ENCODE peak calls at places on chromosomes 3 and 15, in ten cellular contexts. One of them, this sample, is unnamed. For H3K4me1, the result is how much of the 10 kb centered on the place peaks cover.

GRCh38 chr3:127445581-127446368 is 144.8 kb downstream of the TPRA1 start:
- DNase-seq in A549: no peak
- DNase-seq in foreskin keratinocyte: no peak
- DNase-seq in IMR-90: no peak
- DNase-seq in uterus: no peak
- DNase-seq in gastrocnemius medialis: no peak
- DNase-seq in ascending aorta: peak
- DNase-seq in psoas muscle: no peak
- DNase-seq in neural progenitor cell: no peak
- DNase-seq in pancreas: no peak
- DNase-seq in this sample: no peak

GRCh38 chr15:68830141-68830540 is 9.4 kb upstream of the ANP32A start:
- DNase-seq in neural progenitor cell: no peak
- DNase-seq in pancreas: no peak
- DNase-seq in uterus: no peak
- DNase-seq in A549: no peak
- DNase-seq in foreskin keratinocyte: no peak
- DNase-seq in IMR-90: no peak
- DNase-seq in gastrocnemius medialis: no peak
- DNase-seq in psoas muscle: no peak
- DNase-seq in ascending aorta: no peak
- DNase-seq in this sample: no peak

GRCh38 chr15:29613951-29614382 is 208.3 kb downstream of the TJP1 start:
- DNase-seq in pancreas: no peak
- DNase-seq in gastrocnemius medialis: no peak
- DNase-seq in neural progenitor cell: peak
- DNase-seq in uterus: no peak
- DNase-seq in psoas muscle: no peak
- DNase-seq in foreskin keratinocyte: no peak
- DNase-seq in ascending aorta: no peak
- DNase-seq in A549: peak
- DNase-seq in IMR-90: no peak
- DNase-seq in this sample: no peak

GRCh38 chr3:150376001-150376848 is 31.9 kb upstream of the TSC22D2 start:
- DNase-seq in A549: no peak
- DNase-seq in uterus: peak
- DNase-seq in pancreas: no peak
- DNase-seq in gastrocnemius medialis: no peak
- DNase-seq in foreskin keratinocyte: no peak
- DNase-seq in neural progenitor cell: no peak
- DNase-seq in IMR-90: peak
- DNase-seq in psoas muscle: no peak
- DNase-seq in ascending aorta: no peak
- DNase-seq in this sample: no peak

GRCh38 chr15:89157061-89157460 is 64.3 kb downstream of the RLBP1 start:
- DNase-seq in IMR-90: no peak
- DNase-seq in ascending aorta: no peak
- DNase-seq in psoas muscle: no peak
- DNase-seq in gastrocnemius medialis: no peak
- DNase-seq in neural progenitor cell: no peak
- DNase-seq in foreskin keratinocyte: no peak
- DNase-seq in uterus: no peak
- DNase-seq in A549: no peak
- DNase-seq in pancreas: no peak
- DNase-seq in this sample: no peak

GRCh38 chr3:69740103-69741021 is 1.1 kb downstream of the MITF start:
- DNase-seq in foreskin keratinocyte: no peak
- DNase-seq in uterus: peak
- DNase-seq in ascending aorta: peak
- DNase-seq in pancreas: peak
- DNase-seq in neural progenitor cell: peak
- DNase-seq in psoas muscle: no peak
- DNase-seq in A549: no peak
- DNase-seq in IMR-90: no peak
- DNase-seq in gastrocnemius medialis: peak
- DNase-seq in this sample: peak

GRCh38 chr3:136995652-136996051 is 37.9 kb downstream of the IL20RB start:
- DNase-seq in uterus: no peak
- DNase-seq in foreskin keratinocyte: peak
- DNase-seq in IMR-90: no peak
- DNase-seq in psoas muscle: no peak
- DNase-seq in gastrocnemius medialis: no peak
- DNase-seq in ascending aorta: no peak
- DNase-seq in A549: no peak
- DNase-seq in neural progenitor cell: no peak
- DNase-seq in pancreas: no peak
- DNase-seq in this sample: peak

GRCh38 chr15:41435037-41435786 is 18.3 kb downstream of the RTF1 start:
- DNase-seq in psoas muscle: no peak
- DNase-seq in pancreas: no peak
- DNase-seq in foreskin keratinocyte: no peak
- DNase-seq in ascending aorta: no peak
- DNase-seq in neural progenitor cell: no peak
- DNase-seq in uterus: no peak
- DNase-seq in gastrocnemius medialis: no peak
- DNase-seq in A549: no peak
- DNase-seq in IMR-90: no peak
- DNase-seq in this sample: no peak

GRCh38 chr15:34582461-34583357 is 742 bp downstream of the GOLGA8B start:
- DNase-seq in gastrocnemius medialis: no peak
- DNase-seq in A549: peak
- DNase-seq in foreskin keratinocyte: no peak
- DNase-seq in pancreas: peak
- DNase-seq in ascending aorta: no peak
- DNase-seq in psoas muscle: peak
- DNase-seq in uterus: no peak
- DNase-seq in neural progenitor cell: peak
- DNase-seq in IMR-90: peak
- DNase-seq in this sample: peak

GRCh38 chr3:87801409-87801808 is 257.4 kb downstream of the CGGBP1 start:
- DNase-seq in neural progenitor cell: peak
- DNase-seq in pancreas: no peak
- DNase-seq in psoas muscle: no peak
- DNase-seq in IMR-90: no peak
- DNase-seq in ascending aorta: no peak
- DNase-seq in gastrocnemius medialis: no peak
- DNase-seq in foreskin keratinocyte: no peak
- DNase-seq in A549: no peak
- DNase-seq in uterus: no peak
- DNase-seq in this sample: no peak

GRCh38 chr3:35724106-35724505 is 84.8 kb downstream of the ARPP21 start:
- DNase-seq in IMR-90: no peak
- DNase-seq in A549: no peak
- DNase-seq in psoas muscle: no peak
- DNase-seq in gastrocnemius medialis: no peak
- DNase-seq in ascending aorta: no peak
- DNase-seq in neural progenitor cell: no peak
- DNase-seq in uterus: no peak
- DNase-seq in foreskin keratinocyte: no peak
- DNase-seq in pancreas: no peak
- DNase-seq in this sample: no peak

GRCh38 chr3:35718921-35719320 is 79.6 kb downstream of the ARPP21 start:
- DNase-seq in IMR-90: no peak
- DNase-seq in A549: no peak
- DNase-seq in foreskin keratinocyte: no peak
- DNase-seq in uterus: no peak
- DNase-seq in psoas muscle: no peak
- DNase-seq in pancreas: no peak
- DNase-seq in ascending aorta: no peak
- DNase-seq in gastrocnemius medialis: no peak
- DNase-seq in neural progenitor cell: no peak
- DNase-seq in this sample: no peak

GRCh38 chr3:35723480-35724097 is 84.3 kb downstream of the ARPP21 start:
- DNase-seq in neural progenitor cell: no peak
- DNase-seq in pancreas: no peak
- DNase-seq in IMR-90: no peak
- DNase-seq in gastrocnemius medialis: no peak
- DNase-seq in uterus: no peak
- DNase-seq in A549: no peak
- DNase-seq in foreskin keratinocyte: no peak
- DNase-seq in psoas muscle: no peak
- DNase-seq in ascending aorta: no peak
- DNase-seq in this sample: no peak

GRCh38 chr3:35722902-35723301 is 83.6 kb downstream of the ARPP21 start:
- DNase-seq in neural progenitor cell: no peak
- DNase-seq in uterus: no peak
- DNase-seq in gastrocnemius medialis: no peak
- DNase-seq in ascending aorta: no peak
- DNase-seq in psoas muscle: no peak
- DNase-seq in A549: no peak
- DNase-seq in IMR-90: no peak
- DNase-seq in foreskin keratinocyte: no peak
- DNase-seq in pancreas: no peak
- DNase-seq in this sample: no peak

GRCh38 chr3:35721628-35722027 is 82.3 kb downstream of the ARPP21 start:
- DNase-seq in psoas muscle: no peak
- DNase-seq in foreskin keratinocyte: no peak
- DNase-seq in A549: no peak
- DNase-seq in neural progenitor cell: no peak
- DNase-seq in IMR-90: no peak
- DNase-seq in pancreas: no peak
- DNase-seq in uterus: no peak
- DNase-seq in gastrocnemius medialis: no peak
- DNase-seq in ascending aorta: no peak
- DNase-seq in this sample: no peak
- H3K4me1 ChIP-seq in psoas muscle: under half
- H3K4me1 ChIP-seq in foreskin keratinocyte: under half
- H3K4me1 ChIP-seq in A549: under half
- H3K4me1 ChIP-seq in neural progenitor cell: under half
- H3K4me1 ChIP-seq in IMR-90: under half
- H3K4me1 ChIP-seq in pancreas: under half
- H3K4me1 ChIP-seq in uterus: under half
- H3K4me1 ChIP-seq in gastrocnemius medialis: under half
- H3K4me1 ChIP-seq in ascending aorta: under half
- H3K4me1 ChIP-seq in this sample: under half

DNA sequence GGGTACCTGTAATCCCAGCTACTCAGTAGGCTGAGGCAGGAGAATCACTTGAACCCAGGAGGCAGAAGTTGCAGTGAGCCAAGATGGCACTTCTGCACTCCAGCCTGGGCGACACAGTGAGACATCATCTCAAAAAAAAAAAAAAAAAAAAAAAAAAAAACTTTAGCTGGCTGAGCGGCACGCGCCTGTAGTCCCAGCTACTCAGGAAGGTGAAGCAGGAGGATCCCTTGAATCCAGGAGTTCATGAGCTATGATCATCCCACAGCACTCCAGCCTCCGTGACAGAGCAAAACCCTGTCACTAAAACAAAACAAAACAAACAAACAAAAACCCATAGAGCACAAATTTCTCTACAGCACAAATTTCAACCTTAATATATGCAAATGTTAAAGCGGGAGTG is 16.5 kb upstream of the TFRC start:
- DNase-seq in IMR-90: no peak
- DNase-seq in neural progenitor cell: no peak
- DNase-seq in A549: no peak
- DNase-seq in pancreas: no peak
- DNase-seq in ascending aorta: no peak
- DNase-seq in foreskin keratinocyte: no peak
- DNase-seq in gastrocnemius medialis: no peak
- DNase-seq in uterus: no peak
- DNase-seq in psoas muscle: no peak
- DNase-seq in this sample: no peak
- H3K4me1 ChIP-seq in IMR-90: under half
- H3K4me1 ChIP-seq in neural progenitor cell: under half
- H3K4me1 ChIP-seq in A549: under half
- H3K4me1 ChIP-seq in pancreas: under half
- H3K4me1 ChIP-seq in ascending aorta: under half
- H3K4me1 ChIP-seq in foreskin keratinocyte: under half
- H3K4me1 ChIP-seq in gastrocnemius medialis: under half
- H3K4me1 ChIP-seq in uterus: under half
- H3K4me1 ChIP-seq in psoas muscle: under half
- H3K4me1 ChIP-seq in this sample: under half

GRCh38 chr15:63501256-63502089 is 2.9 kb upstream of the USP3 start:
- DNase-seq in ascending aorta: peak
- DNase-seq in pancreas: peak
- DNase-seq in neural progenitor cell: peak
- DNase-seq in foreskin keratinocyte: no peak
- DNase-seq in IMR-90: peak
- DNase-seq in A549: peak
- DNase-seq in gastrocnemius medialis: peak
- DNase-seq in uterus: peak
- DNase-seq in psoas muscle: peak
- DNase-seq in this sample: peak
- H3K4me1 ChIP-seq in ascending aorta: under half
- H3K4me1 ChIP-seq in pancreas: under half
- H3K4me1 ChIP-seq in neural progenitor cell: under half
- H3K4me1 ChIP-seq in foreskin keratinocyte: under half
- H3K4me1 ChIP-seq in IMR-90: under half
- H3K4me1 ChIP-seq in A549: half or more
- H3K4me1 ChIP-seq in gastrocnemius medialis: under half
- H3K4me1 ChIP-seq in uterus: under half
- H3K4me1 ChIP-seq in psoas muscle: under half
- H3K4me1 ChIP-seq in this sample: under half

GRCh38 chr3:16506884-16507409 is 6.6 kb downstream of the RFTN1 start:
- DNase-seq in IMR-90: no peak
- DNase-seq in gastrocnemius medialis: no peak
- DNase-seq in ascending aorta: no peak
- DNase-seq in foreskin keratinocyte: no peak
- DNase-seq in psoas muscle: no peak
- DNase-seq in pancreas: no peak
- DNase-seq in A549: no peak
- DNase-seq in uterus: no peak
- DNase-seq in neural progenitor cell: no peak
- DNase-seq in this sample: no peak

GRCh38 chr3:16508242-16508575 is 5.3 kb downstream of the RFTN1 start:
- DNase-seq in gastrocnemius medialis: no peak
- DNase-seq in psoas muscle: no peak
- DNase-seq in A549: no peak
- DNase-seq in pancreas: no peak
- DNase-seq in foreskin keratinocyte: no peak
- DNase-seq in ascending aorta: no peak
- DNase-seq in IMR-90: no peak
- DNase-seq in uterus: no peak
- DNase-seq in neural progenitor cell: no peak
- DNase-seq in this sample: no peak

GRCh38 chr3:16507540-16508241 is 5.8 kb downstream of the RFTN1 start:
- DNase-seq in neural progenitor cell: no peak
- DNase-seq in gastrocnemius medialis: no peak
- DNase-seq in ascending aorta: no peak
- DNase-seq in uterus: no peak
- DNase-seq in psoas muscle: no peak
- DNase-seq in IMR-90: no peak
- DNase-seq in pancreas: no peak
- DNase-seq in A549: no peak
- DNase-seq in foreskin keratinocyte: no peak
- DNase-seq in this sample: no peak

GRCh38 chr3:16509721-16510619 is 3.5 kb downstream of the RFTN1 start:
- DNase-seq in ascending aorta: no peak
- DNase-seq in A549: no peak
- DNase-seq in neural progenitor cell: no peak
- DNase-seq in IMR-90: no peak
- DNase-seq in uterus: no peak
- DNase-seq in pancreas: no peak
- DNase-seq in psoas muscle: no peak
- DNase-seq in gastrocnemius medialis: peak
- DNase-seq in foreskin keratinocyte: no peak
- DNase-seq in this sample: no peak

DNA sequence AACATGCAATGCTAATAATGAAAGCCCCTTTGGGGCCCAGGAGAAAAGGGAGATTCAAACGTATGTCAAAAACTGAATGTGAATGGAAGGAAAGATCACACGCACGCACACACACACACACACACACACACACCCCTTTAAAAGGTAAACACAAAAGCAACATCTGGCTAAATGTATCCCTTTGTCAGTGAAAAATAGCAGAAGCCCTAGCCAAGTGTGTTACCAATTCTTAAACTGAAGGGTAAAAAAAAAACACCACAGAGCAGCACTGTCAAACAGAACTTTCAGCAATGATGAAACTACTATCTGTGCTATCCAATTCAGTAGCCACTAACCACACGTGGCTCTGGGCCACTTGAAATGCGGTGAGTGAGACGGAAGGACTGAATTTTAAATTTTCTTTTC is 4.9 kb downstream of the RFTN1 start:
- DNase-seq in IMR-90: no peak
- DNase-seq in pancreas: no peak
- DNase-seq in A549: no peak
- DNase-seq in uterus: no peak
- DNase-seq in psoas muscle: no peak
- DNase-seq in neural progenitor cell: no peak
- DNase-seq in gastrocnemius medialis: no peak
- DNase-seq in foreskin keratinocyte: no peak
- DNase-seq in ascending aorta: no peak
- DNase-seq in this sample: no peak
- H3K4me1 ChIP-seq in IMR-90: under half
- H3K4me1 ChIP-seq in pancreas: under half
- H3K4me1 ChIP-seq in A549: under half
- H3K4me1 ChIP-seq in uterus: under half
- H3K4me1 ChIP-seq in psoas muscle: under half
- H3K4me1 ChIP-seq in neural progenitor cell: under half
- H3K4me1 ChIP-seq in gastrocnemius medialis: under half
- H3K4me1 ChIP-seq in foreskin keratinocyte: under half
- H3K4me1 ChIP-seq in ascending aorta: under half
- H3K4me1 ChIP-seq in this sample: under half

This sample was measured in right cardiac atrium.